ENCODE peak calls at places on chromosomes 16 and 17, in eight cellular contexts. U is cardiac muscle cell, G is tibial nerve, Z is esophagus squamous epithelium, I is kidney, K is fibroblast of the aortic adventitia, P is omental fat pad, T is fibroblast of lung. A is an unnamed sample.

GRCh38 chr17:55348749-55349354 is 72.8 kb downstream of the MMD start:
- DNase-seq in U (peak), G (peak), Z (no peak), I (no peak), K (peak), P (no peak), T (peak), A (peak)

GRCh38 chr17:78357177-78357586 is 2.7 kb downstream of the SOCS3 start:
- DNase-seq in U (peak), G (no peak), Z (no peak), I (peak), K (peak), P (no peak), T (peak), A (no peak)

GRCh38 chr16:57925310-57925709 is 45.6 kb downstream of the CNGB1 start:
- DNase-seq in U (no peak), G (no peak), Z (no peak), I (no peak), K (no peak), P (no peak), T (no peak), A (no peak)

GRCh38 chr17:44961921-44962350 is 6.2 kb downstream of the C1QL1 start:
- DNase-seq in U (peak), G (no peak), Z (no peak), I (no peak), K (no peak), P (no peak), T (peak), A (no peak)

GRCh38 chr16:76309639-76310335 is 32.6 kb downstream of the CNTNAP4 start:
- DNase-seq in U (no peak), G (no peak), Z (no peak), I (no peak), K (no peak), P (no peak), T (no peak), A (no peak)

GRCh38 chr17:4266550-4266949 is 2.8 kb upstream of the ANKFY1 start:
- DNase-seq in U (no peak), G (no peak), Z (no peak), I (no peak), K (no peak), P (no peak), T (no peak), A (no peak)

GRCh38 chr17:75785770-75786538 is 1.3 kb downstream of the UNK start:
- DNase-seq in U (peak), G (no peak), Z (no peak), I (no peak), K (peak), P (no peak), T (peak), A (no peak)

GRCh38 chr16:78298986-78299385 is 199.5 kb downstream of the WWOX start:
- DNase-seq in U (peak), G (no peak), Z (no peak), I (no peak), K (no peak), P (no peak), T (no peak), A (no peak)

GRCh38 chr17:65332375-65332774 is 195.2 kb downstream of the RGS9 start:
- DNase-seq in U (peak), G (no peak), Z (no peak), I (no peak), K (peak), P (no peak), T (no peak), A (no peak)

GRCh38 chr17:77295410-77295809 is 154.6 kb downstream of the SEC14L1 start:
- DNase-seq in U (no peak), G (no peak), Z (no peak), I (no peak), K (no peak), P (no peak), T (no peak), A (no peak)

GRCh38 chr17:67500261-67500660 is 123.2 kb downstream of the PITPNC1 start:
- DNase-seq in U (no peak), G (no peak), Z (no peak), I (no peak), K (peak), P (no peak), T (no peak), A (no peak)

GRCh38 chr17:43360376-43360738 is 38.4 kb upstream of the ARL4D start:
- DNase-seq in U (peak), G (peak), Z (no peak), I (no peak), K (peak), P (no peak), T (peak), A (peak)

GRCh38 chr16:54993496-54993895 is 62.8 kb downstream of the IRX5 start:
- DNase-seq in U (no peak), G (no peak), Z (no peak), I (no peak), K (no peak), P (no peak), T (no peak), A (no peak)

GRCh38 chr16:72609933-72610332 is 438.0 kb upstream of the PMFBP1 start:
- DNase-seq in U (no peak), G (no peak), Z (no peak), I (no peak), K (no peak), P (no peak), T (no peak), A (no peak)

GRCh38 chr16:59702531-59702930 is 968.4 kb upstream of the GOT2 start:
- DNase-seq in U (no peak), G (no peak), Z (no peak), I (no peak), K (no peak), P (no peak), T (peak), A (no peak)

GRCh38 chr16:66548868-66549267 is 1.1 kb downstream of the TK2 start:
- DNase-seq in U (no peak), G (no peak), Z (no peak), I (no peak), K (no peak), P (no peak), T (no peak), A (no peak)

GRCh38 chr16:861446-861845 is 60.9 kb upstream of the GNG13 start:
- DNase-seq in U (no peak), G (no peak), Z (no peak), I (peak), K (no peak), P (no peak), T (no peak), A (no peak)

DNA sequence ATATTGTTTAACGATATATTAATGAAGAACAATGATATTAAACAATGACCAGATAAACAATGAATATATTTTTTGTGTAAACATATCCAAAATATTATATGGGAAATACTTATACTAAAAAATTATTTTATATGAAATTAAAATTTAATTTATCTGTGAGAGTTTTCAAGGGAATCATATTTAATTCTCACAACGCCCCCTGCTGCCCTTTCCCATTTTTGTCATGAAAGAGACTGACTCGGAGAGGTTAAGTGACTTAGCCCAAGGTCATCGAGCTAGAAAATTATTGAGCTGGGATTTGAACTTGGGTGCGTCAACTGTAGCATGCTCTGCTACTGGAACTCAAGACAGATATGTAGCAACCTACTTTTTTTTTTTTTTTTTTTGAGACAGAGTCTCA is 7.2 kb upstream of the MYCBPAP start:
- DNase-seq in U (peak), G (peak), Z (no peak), I (no peak), K (peak), P (no peak), T (peak), A (no peak)
- TF ChIP-seq CTCF in U (peak), G (no peak), Z (peak), I (peak), K (peak), P (no peak), T (peak), A (no peak)

DNA sequence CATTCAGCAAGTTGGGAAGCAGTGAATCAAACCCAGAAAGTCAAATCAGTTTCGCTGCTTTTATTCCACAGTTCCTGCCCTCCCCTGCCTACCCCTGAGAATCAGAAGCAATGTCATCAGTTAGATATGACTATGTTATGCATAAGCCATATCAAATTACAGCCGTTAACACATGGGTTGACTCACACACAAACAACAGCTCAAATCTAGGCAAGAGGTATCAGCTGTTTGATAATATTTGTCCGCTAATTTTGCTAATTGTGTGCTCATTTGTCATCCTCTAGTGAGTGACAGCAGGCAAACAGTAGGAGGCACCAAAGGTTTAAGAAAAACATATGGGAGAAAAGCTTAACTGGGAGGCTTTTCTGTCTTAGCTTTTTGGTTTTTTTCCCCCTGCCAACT is 327.4 kb upstream of the CCL2 start:
- DNase-seq in U (peak), G (no peak), Z (no peak), I (no peak), K (no peak), P (no peak), T (peak), A (no peak)
- TF ChIP-seq CTCF in U (no peak), G (no peak), Z (peak), I (peak), K (no peak), P (no peak), T (no peak), A (no peak)

GRCh38 chr17:49595328-49595727 is 19.7 kb downstream of the NXPH3 start:
- DNase-seq in U (no peak), G (no peak), Z (no peak), I (no peak), K (no peak), P (no peak), T (no peak), A (no peak)
- TF ChIP-seq CTCF in U (no peak), G (no peak), Z (no peak), I (no peak), K (no peak), P (no peak), T (no peak), A (no peak)

DNA sequence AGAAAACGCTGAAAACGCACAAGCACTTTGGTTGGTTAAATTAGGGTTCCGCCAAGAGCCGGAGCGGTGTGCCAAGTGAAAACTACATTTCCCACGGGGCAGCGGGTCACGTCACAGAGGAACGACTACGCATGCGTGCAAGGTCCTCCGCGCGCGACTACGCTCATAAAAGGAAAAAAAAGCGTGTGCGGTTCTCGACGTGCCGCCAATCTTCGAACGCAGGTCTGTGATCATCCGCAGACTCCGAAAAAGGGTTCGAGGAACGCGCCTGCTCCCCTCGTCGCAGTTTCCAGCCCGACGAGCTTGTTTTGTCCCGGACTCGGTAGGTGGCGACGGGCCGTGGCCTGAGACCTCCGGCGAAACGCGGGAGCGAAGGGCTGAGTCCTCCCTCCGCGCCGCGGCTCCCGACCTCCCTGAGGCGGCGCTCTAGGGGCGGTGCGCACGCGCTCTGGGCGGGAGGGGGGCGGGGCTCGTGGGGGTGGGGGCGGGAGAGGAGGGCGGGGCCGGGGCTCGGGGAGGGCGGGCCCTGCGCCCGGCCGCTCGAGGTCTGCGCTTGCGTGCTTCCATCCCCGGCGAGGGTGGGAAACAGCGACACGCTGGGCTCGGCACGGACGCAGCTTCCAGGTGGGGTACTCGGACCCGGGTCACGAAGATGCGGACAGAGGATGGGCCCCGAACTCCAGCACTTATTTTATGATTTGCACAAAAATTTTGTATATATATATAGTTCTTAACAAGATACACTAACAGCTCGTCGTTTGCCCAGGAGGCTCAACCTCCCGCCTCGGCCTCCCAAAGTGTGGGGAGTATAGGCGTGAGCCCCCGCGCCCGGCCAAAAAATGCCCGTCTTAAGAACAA is at the start of gene SGF29:
- DNase-seq in U (peak), G (peak), Z (peak), I (peak), K (peak), P (peak), T (peak), A (peak)
- TF ChIP-seq CTCF in U (peak), G (peak), Z (no peak), I (no peak), K (peak), P (no peak), T (peak), A (peak)

GRCh38 chr16:88633684-88634140 is 4.7 kb upstream of the IL17C start:
- DNase-seq in U (peak), G (no peak), Z (no peak), I (peak), K (peak), P (no peak), T (no peak), A (no peak)
- TF ChIP-seq CTCF in U (peak), G (no peak), Z (no peak), I (peak), K (no peak), P (no peak), T (peak), A (no peak)

A was measured in ascending aorta.